ENCODE peak calls at places on chromosomes 6 and 20, in ten cellular contexts. V is heart left ventricle, Y is adrenal gland, J is stomach, N is breast epithelium, H is H1, L is A549, M is tibial nerve, Z is esophagus squamous epithelium, S is right lobe of liver. R is an unnamed sample. For H3K4me1, the result is how much of the 10 kb centered on the place peaks cover.

GRCh38 chr6:163356324-163356723 is 58.2 kb upstream of the QKI start:
- DNase-seq in Z (no peak), M (no peak), Y (peak), V (peak), N (no peak), J (no peak), H (no peak), L (no peak), S (peak), R (peak)

GRCh38 chr20:46030290-46031013 is 1.4 kb downstream of the SLC12A5 start:
- DNase-seq in N (no peak), J (no peak), V (no peak), M (no peak), L (no peak), Z (no peak), Y (no peak), S (no peak), H (no peak), R (peak)

GRCh38 chr20:11995750-11996567 is 78.3 kb downstream of the BTBD3 start:
- DNase-seq in Y (no peak), J (no peak), M (peak), L (no peak), H (no peak), V (peak), S (no peak), N (no peak), Z (no peak), R (no peak)

GRCh38 chr20:21074605-21075336 is 31.4 kb downstream of the LINC00237 start:
- DNase-seq in J (no peak), M (no peak), H (no peak), Y (no peak), Z (no peak), L (no peak), S (no peak), V (no peak), N (no peak), R (no peak)

GRCh38 chr6:87968435-87969278 is 79.0 kb upstream of the SPACA1 start:
- DNase-seq in Y (no peak), V (no peak), Z (no peak), S (no peak), M (no peak), J (peak), N (no peak), L (peak), H (peak), R (no peak)

GRCh38 chr6:47496935-47497579 is 19.5 kb downstream of the CD2AP start:
- DNase-seq in Y (no peak), L (no peak), S (no peak), V (no peak), M (no peak), H (no peak), N (no peak), J (no peak), Z (no peak), R (no peak)

GRCh38 chr20:58019850-58020625 is 208.4 kb downstream of the ANKRD60 start:
- DNase-seq in M (no peak), Y (peak), S (no peak), H (no peak), V (no peak), J (no peak), N (peak), Z (no peak), L (no peak), R (no peak)

GRCh38 chr20:2756056-2756611 is 44.3 kb downstream of the CPXM1 start:
- DNase-seq in Y (peak), N (no peak), M (no peak), V (no peak), S (no peak), Z (no peak), J (no peak), H (peak), L (no peak), R (no peak)

GRCh38 chr20:44701116-44701865 is 13.9 kb upstream of the CCN5 start:
- DNase-seq in J (no peak), M (no peak), S (no peak), Y (no peak), H (peak), L (no peak), Z (no peak), N (no peak), V (peak), R (peak)

GRCh38 chr6:147173675-147174339 is 30.4 kb upstream of the STXBP5 start:
- DNase-seq in N (no peak), Z (no peak), V (no peak), H (no peak), S (no peak), Y (no peak), J (no peak), L (no peak), M (no peak), R (no peak)

GRCh38 chr6:127606131-127606562 is 29.2 kb downstream of the C6orf58 start:
- DNase-seq in M (no peak), N (no peak), Z (no peak), V (no peak), Y (no peak), H (peak), L (peak), S (no peak), J (no peak), R (no peak)

GRCh38 chr6:34362909-34363713 is 29.4 kb downstream of the NUDT3 start:
- DNase-seq in S (no peak), H (no peak), N (no peak), L (no peak), J (no peak), M (no peak), V (no peak), Y (no peak), Z (no peak), R (no peak)

GRCh38 chr6:13080462-13081188 is 247.7 kb downstream of the TBC1D7 start:
- DNase-seq in V (no peak), H (no peak), N (no peak), L (no peak), M (no peak), Y (no peak), Z (no peak), J (no peak), S (no peak), R (no peak)

GRCh38 chr6:28203201-28203600 is 21.9 kb upstream of the ZSCAN9 start:
- DNase-seq in Y (no peak), N (no peak), H (peak), Z (no peak), M (no peak), S (no peak), V (no peak), J (no peak), L (no peak), R (no peak)

GRCh38 chr6:4776967-4777925 is 1.0 kb downstream of the CDYL start:
- DNase-seq in Y (no peak), L (no peak), S (no peak), H (no peak), Z (no peak), N (no peak), M (peak), J (no peak), V (peak), R (no peak)

GRCh38 chr20:20780127-20780822 is 67.8 kb upstream of the RALGAPA2 start:
- DNase-seq in N (peak), Z (no peak), M (peak), L (no peak), S (peak), J (peak), Y (peak), V (peak), H (no peak), R (no peak)

GRCh38 chr6:5582758-5583157 is 321.4 kb downstream of the FARS2 start:
- DNase-seq in Z (no peak), N (no peak), H (no peak), Y (no peak), J (no peak), L (no peak), S (no peak), M (no peak), V (no peak), R (no peak)

GRCh38 chr20:46894971-46895905 is 595 bp downstream of the EYA2 start:
- DNase-seq in S (no peak), N (peak), H (peak), Y (no peak), M (no peak), J (peak), Z (no peak), L (no peak), V (no peak), R (no peak)

GRCh38 chr6:34067814-34068213 is 78.1 kb downstream of the GRM4 start:
- DNase-seq in L (peak), M (no peak), J (no peak), S (no peak), Z (no peak), V (no peak), H (no peak), N (no peak), Y (no peak), R (no peak)

GRCh38 chr20:42775866-42776265 is 413.8 kb downstream of the PTPRT start:
- DNase-seq in Y (no peak), L (no peak), M (no peak), V (no peak), S (no peak), H (no peak), J (no peak), N (no peak), Z (no peak), R (no peak)

GRCh38 chr6:166618866-166619761 is 7.9 kb downstream of the RPS6KA2 start:
- DNase-seq in Y (no peak), S (no peak), H (no peak), J (no peak), N (no peak), M (no peak), Z (no peak), V (no peak), L (no peak), R (no peak)

GRCh38 chr6:139029470-139030210 is 1.1 kb downstream of the ABRACL start:
- DNase-seq in V (peak), H (peak), M (peak), S (peak), N (no peak), L (peak), J (peak), Y (peak), Z (no peak), R (peak)

GRCh38 chr6:42188406-42188805 is 6.3 kb downstream of the GUCA1B start:
- DNase-seq in N (no peak), H (no peak), V (no peak), M (no peak), L (no peak), Z (no peak), J (no peak), S (no peak), Y (no peak), R (no peak)

GRCh38 chr20:3798405-3798768 is 2.3 kb downstream of the CDC25B start:
- DNase-seq in S (peak), Z (no peak), L (no peak), J (no peak), V (peak), M (no peak), N (no peak), H (no peak), Y (no peak), R (no peak)

GRCh38 chr20:3797592-3798404 is 1.7 kb downstream of the CDC25B start:
- DNase-seq in S (peak), Z (no peak), L (no peak), Y (no peak), H (no peak), J (no peak), N (no peak), M (no peak), V (peak), R (no peak)

GRCh38 chr20:3797226-3797545 is 1.1 kb downstream of the CDC25B start:
- DNase-seq in J (no peak), S (no peak), L (no peak), M (no peak), H (no peak), N (no peak), V (peak), Z (no peak), Y (no peak), R (no peak)

GRCh38 chr20:3800256-3800877 is 4.3 kb downstream of the CDC25B start:
- DNase-seq in Z (no peak), V (peak), L (no peak), J (no peak), Y (no peak), N (no peak), M (no peak), S (peak), H (no peak), R (no peak)

DNA sequence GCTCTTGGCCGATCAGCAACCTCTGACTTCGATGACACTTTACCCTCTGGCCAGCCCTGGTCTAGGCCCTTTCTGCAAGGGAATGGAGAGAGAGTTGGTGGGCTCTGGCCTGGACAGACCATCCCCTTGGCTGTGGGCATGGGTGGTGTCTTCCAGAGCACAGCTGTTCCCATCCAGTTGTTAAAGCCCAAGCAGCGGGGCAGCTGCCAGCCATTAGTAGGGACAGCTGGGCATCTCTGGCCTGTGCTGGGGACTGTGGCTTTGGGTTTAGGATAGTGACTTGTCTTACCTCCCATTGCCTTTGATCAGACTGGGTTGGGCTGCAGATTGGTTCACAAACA is 2.8 kb downstream of the CDC25B start:
- DNase-seq in Y (no peak), J (no peak), H (no peak), S (no peak), M (no peak), L (no peak), Z (no peak), N (no peak), V (peak), R (no peak)
- H3K4me1 ChIP-seq in Y (under half), J (under half), H (under half), S (under half), M (under half), L (half or more), Z (under half), N (under half), V (under half), R (half or more)

GRCh38 chr20:63573739-63574131 is 304 bp downstream of the HELZ2 start:
- DNase-seq in Z (no peak), H (no peak), S (no peak), M (no peak), N (no peak), V (no peak), Y (no peak), J (no peak), L (no peak), R (no peak)

GRCh38 chr20:63572788-63573738 is 976 bp downstream of the HELZ2 start:
- DNase-seq in M (no peak), Y (no peak), V (no peak), S (no peak), H (no peak), Z (no peak), L (peak), J (no peak), N (no peak), R (peak)

GRCh38 chr20:63574829-63575720 is 1.0 kb upstream of the HELZ2 start:
- DNase-seq in J (no peak), M (no peak), Z (no peak), H (no peak), L (no peak), V (no peak), Y (no peak), S (no peak), N (no peak), R (no peak)

GRCh38 chr20:63576311-63576710 is 2.3 kb upstream of the HELZ2 start:
- DNase-seq in L (no peak), V (no peak), H (no peak), S (no peak), Y (no peak), N (no peak), J (no peak), M (no peak), Z (no peak), R (no peak)

GRCh38 chr20:63574156-63574828 is at the start of gene HELZ2:
- DNase-seq in L (peak), Z (no peak), N (peak), V (peak), H (peak), J (peak), Y (peak), S (peak), M (peak), R (peak)
- TF ChIP-seq POLR2A in L (peak), Z (no peak), N (no peak), V (no peak), H (no peak), J (no peak), Y (no peak), S (peak), M (no peak), R (no peak)

GRCh38 chr6:90413396-90413795 is 116.8 kb upstream of the BACH2 start:
- DNase-seq in N (no peak), S (no peak), Y (no peak), M (no peak), L (no peak), Z (no peak), J (no peak), H (no peak), V (no peak), R (no peak)
- H3K4me1 ChIP-seq in N (under half), S (under half), Y (under half), M (under half), L (under half), Z (under half), J (under half), H (under half), V (under half), R (under half)

DNA sequence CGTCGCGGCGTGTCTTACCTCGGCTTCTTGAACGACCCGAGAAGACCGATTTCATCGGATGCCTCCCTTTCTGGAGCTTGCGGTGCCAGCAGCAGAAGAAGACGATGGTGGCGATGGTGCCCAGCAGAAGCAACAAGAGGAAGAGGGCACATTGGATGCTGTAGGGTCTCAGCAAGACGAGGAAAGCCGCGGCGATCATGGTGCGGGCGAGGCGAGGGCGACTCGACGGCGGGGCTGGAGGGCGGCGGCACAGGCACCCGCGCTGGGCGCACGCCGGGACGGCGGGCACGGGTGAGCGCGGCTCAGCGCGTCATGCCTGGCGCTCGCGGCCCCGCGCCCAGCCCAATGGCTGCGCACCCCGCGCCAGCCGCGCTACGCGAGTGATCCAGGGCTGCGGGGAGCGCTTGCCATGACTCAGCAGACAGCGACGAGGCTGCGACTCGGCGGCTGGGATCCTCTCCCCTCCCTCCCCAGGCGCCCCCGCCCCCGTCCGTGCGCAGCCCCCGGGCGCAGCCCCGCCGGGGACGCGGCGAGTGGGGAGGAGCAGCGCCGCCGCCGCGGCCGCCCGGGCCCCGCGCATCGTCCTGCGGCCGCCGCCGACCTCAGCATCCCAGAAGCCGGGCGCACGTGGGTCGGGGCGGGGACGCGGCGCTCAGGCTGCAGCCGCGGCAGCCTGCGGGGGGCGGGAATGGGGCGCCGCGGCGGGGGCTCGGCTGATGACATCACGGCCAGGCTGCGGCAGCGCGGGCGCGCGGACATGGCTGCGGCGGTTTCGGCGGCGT is at the start of gene BEND6:
- DNase-seq in Y (peak), V (peak), M (peak), J (peak), S (no peak), H (peak), L (peak), Z (no peak), N (no peak), R (peak)
- TF ChIP-seq POLR2A in Y (peak), V (no peak), M (no peak), J (no peak), S (no peak), H (peak), L (peak), Z (no peak), N (no peak), R (no peak)

GRCh38 chr6:16746812-16747211 is 14.4 kb downstream of the ATXN1 start:
- DNase-seq in Y (no peak), V (no peak), H (no peak), M (no peak), L (no peak), Z (no peak), J (no peak), N (no peak), S (no peak), R (no peak)

GRCh38 chr6:16747232-16748027 is 13.8 kb downstream of the ATXN1 start:
- DNase-seq in Y (no peak), M (no peak), J (no peak), H (no peak), S (no peak), N (no peak), V (no peak), L (no peak), Z (no peak), R (no peak)

GRCh38 chr6:16742116-16742515 is 19.1 kb downstream of the ATXN1 start:
- DNase-seq in L (no peak), S (no peak), M (no peak), H (no peak), N (no peak), Z (no peak), V (no peak), J (no peak), Y (no peak), R (no peak)

GRCh38 chr6:16741112-16742016 is 19.9 kb downstream of the ATXN1 start:
- DNase-seq in V (no peak), M (no peak), H (no peak), J (no peak), S (no peak), L (no peak), Y (no peak), Z (no peak), N (no peak), R (no peak)

DNA sequence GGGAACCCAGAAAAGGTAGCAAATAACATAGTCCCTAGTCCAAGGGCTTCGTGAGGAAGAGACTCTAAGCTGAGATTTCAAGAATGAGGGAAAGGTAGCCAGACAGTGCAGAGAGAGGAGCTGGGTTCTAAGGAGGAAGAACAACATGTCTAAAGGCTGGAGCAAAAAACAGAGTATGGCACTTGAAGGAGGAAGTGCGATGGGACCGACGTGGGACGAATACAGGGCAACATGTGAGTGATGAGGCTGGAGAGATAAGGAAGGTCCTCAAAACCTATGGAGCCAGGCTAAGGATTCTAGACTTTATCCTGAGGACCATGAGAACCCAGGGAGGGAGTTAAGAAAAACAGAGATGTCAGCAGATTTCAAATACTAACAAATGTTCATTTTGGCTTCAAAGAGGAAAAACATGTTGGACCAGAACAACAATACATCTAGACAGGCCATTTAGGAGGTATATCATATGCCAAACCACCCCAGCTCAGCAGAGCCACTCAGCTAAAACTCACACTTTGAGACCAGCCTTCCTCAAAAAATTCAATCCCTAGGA is 17.5 kb downstream of the ATXN1 start:
- DNase-seq in N (no peak), S (no peak), V (no peak), Z (no peak), Y (no peak), L (no peak), J (no peak), H (no peak), M (no peak), R (no peak)
- H3K4me1 ChIP-seq in N (under half), S (under half), V (half or more), Z (under half), Y (under half), L (under half), J (half or more), H (under half), M (under half), R (under half)

R was measured in upper lobe of left lung.